ENCODE peak calls at places on chromosome 5, in five cellular contexts. R is HepG2, X is MM.1S, W is upper lobe of right lung, F is astrocyte. P is an unnamed sample. For H3K27me3, the result is how much of the 10 kb centered on the place peaks cover.

GRCh38 chr5:141496038-141496437 is 7.2 kb downstream of the PCDHGC5 start:
- DNase-seq in X (no peak), R (no peak), F (peak), W (no peak), P (no peak)

GRCh38 chr5:88925692-88926490 is 42.9 kb upstream of the MEF2C start:
- DNase-seq in F (peak), R (no peak), W (no peak), X (no peak), P (peak)

GRCh38 chr5:111948517-111948916 is 191.5 kb upstream of the NREP start:
- DNase-seq in X (no peak), R (no peak), F (peak), W (no peak), P (peak)

GRCh38 chr5:92652735-92653134 is 928.3 kb downstream of the NR2F1-AS1 start:
- DNase-seq in F (no peak), W (no peak), R (no peak), X (peak), P (peak)

GRCh38 chr5:32869216-32869615 is 158.1 kb downstream of the NPR3 start:
- DNase-seq in F (peak), R (no peak), W (no peak), X (no peak), P (peak)

GRCh38 chr5:134435525-134435924 is 23.8 kb upstream of the CDKN2AIPNL start:
- DNase-seq in R (no peak), F (peak), X (no peak), W (peak), P (no peak)

GRCh38 chr5:5288236-5288635 is 134.2 kb upstream of the ICE1 start:
- DNase-seq in F (peak), R (no peak), X (no peak), W (no peak), P (no peak)

GRCh38 chr5:127001621-127002296 is 28.6 kb downstream of the MARCHF3 start:
- DNase-seq in W (no peak), F (peak), R (no peak), X (no peak), P (peak)

GRCh38 chr5:116068028-116068632 is 16.7 kb upstream of the COMMD10 start:
- DNase-seq in X (peak), W (no peak), F (peak), R (peak), P (peak)

GRCh38 chr5:97141031-97141430 is 1.4 kb downstream of the LIX1 start:
- DNase-seq in R (no peak), F (no peak), W (no peak), X (no peak), P (no peak)

GRCh38 chr5:10366310-10367297 is 13.1 kb downstream of the MARCHF6 start:
- DNase-seq in R (no peak), F (peak), X (no peak), W (no peak), P (no peak)

GRCh38 chr5:151447174-151448037 is at the start of gene SLC36A1:
- DNase-seq in F (peak), R (peak), X (peak), W (peak), P (peak)
- TF ChIP-seq CTCF in F (peak), R (peak), X (peak), W (peak), P (peak)

GRCh38 chr5:173873296-173873922 is 14.7 kb upstream of the CPEB4 start:
- DNase-seq in F (no peak), R (no peak), X (no peak), W (no peak), P (no peak)
- H3K27ac ChIP-seq in F (no peak), R (no peak), X (no peak), W (peak), P (no peak)

DNA sequence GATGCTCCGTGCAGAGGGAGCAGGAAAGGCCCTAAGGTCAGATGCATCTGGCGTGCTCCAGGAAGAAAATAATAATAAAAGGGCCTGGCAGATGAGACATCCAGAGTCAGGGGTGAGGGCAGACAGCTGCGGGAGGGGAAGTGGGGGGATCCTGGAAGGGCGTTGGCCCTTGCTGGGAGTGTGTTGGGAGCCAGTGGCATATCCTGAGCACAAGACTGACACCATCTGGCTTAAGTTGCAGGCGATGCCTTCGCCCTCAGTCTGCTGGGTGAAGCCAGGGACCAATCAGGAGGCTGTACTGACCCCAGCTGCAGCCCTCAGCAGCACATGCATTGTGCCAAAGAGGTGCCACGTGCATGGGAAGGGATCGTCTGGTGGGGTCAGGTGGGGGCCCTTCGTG is 3.8 kb downstream of the OR2V2 start:
- DNase-seq in F (no peak), X (no peak), R (no peak), W (no peak), P (no peak)
- H3K27me3 ChIP-seq in F (under half), X (under half), R (half or more), W (under half), P (under half)

GRCh38 chr5:172758077-172758835 is 12.7 kb downstream of the DUSP1 start:
- DNase-seq in W (peak), X (no peak), R (no peak), F (peak), P (peak)
- TF ChIP-seq CTCF in W (no peak), X (no peak), R (no peak), F (no peak), P (peak)

GRCh38 chr5:102958481-102959011 is 161.4 kb downstream of the GIN1 start:
- DNase-seq in X (no peak), R (no peak), F (peak), W (no peak), P (no peak)
- H3K27ac ChIP-seq in X (no peak), R (no peak), F (peak), W (no peak), P (peak)

DNA sequence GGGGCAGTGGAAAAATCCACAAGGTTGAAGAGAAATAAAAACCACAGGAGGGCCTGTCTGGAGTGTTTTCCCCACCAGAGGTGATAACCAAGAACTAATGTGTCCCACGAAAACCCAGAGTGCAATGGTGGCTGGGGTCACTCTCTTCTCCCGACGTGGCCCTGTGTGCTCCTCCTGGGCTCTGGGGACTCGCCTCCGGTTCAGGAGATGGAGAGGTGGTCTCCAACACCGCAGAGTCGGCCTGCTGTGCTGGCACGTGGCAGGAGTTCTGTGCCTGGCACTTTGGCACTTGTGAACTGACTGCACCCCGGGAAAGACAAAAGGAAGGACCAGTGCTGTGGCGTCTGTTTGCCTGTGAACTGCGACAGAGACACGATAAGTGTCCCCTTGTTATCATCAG is 98.4 kb downstream of the MRPL36 start:
- DNase-seq in R (no peak), F (no peak), X (no peak), W (no peak), P (no peak)
- H3K27me3 ChIP-seq in R (half or more), F (under half), X (under half), W (under half), P (under half)

DNA sequence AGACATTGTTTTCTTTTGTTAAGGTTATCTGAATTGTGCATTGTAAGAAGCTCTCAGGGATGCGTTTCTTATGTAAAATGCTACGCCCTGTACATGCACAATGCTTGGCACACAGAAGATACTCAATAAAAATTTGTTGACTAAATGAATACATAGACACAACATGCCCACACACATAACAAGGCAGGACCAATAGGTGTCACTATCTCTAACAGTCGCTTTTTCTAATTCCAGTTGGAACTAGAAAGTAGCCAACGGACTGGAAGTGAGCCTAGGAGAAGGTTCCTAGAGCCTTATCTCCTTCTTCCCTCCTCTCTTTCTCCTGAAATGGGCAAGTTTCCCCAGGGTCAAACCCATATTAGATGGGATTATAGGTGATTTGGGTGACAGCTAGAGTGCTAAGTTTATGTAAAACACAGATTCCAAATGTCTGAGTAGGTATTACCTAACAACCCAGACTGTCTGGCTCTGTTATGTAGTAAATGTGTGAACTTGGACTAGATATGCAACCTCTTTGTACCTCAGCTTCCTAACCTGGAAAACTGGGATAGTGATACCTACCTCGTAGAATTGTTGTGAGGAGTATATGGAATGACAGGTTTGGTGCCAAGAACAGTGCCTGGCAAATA is 603.0 kb downstream of the RAB3C start:
- DNase-seq in X (no peak), F (no peak), R (no peak), W (no peak), P (no peak)
- TF ChIP-seq CTCF in X (no peak), F (no peak), R (no peak), W (no peak), P (no peak)

GRCh38 chr5:80962630-80963520 is 2.7 kb downstream of the RASGRF2 start:
- DNase-seq in W (no peak), X (no peak), F (no peak), R (no peak), P (no peak)
- H3K27ac ChIP-seq in W (no peak), X (no peak), F (no peak), R (peak), P (peak)

GRCh38 chr5:104650313-104650712 is 1087.7 kb upstream of the NUDT12 start:
- DNase-seq in X (no peak), F (no peak), R (no peak), W (no peak), P (no peak)
- H3K27me3 ChIP-seq in X (under half), F (under half), R (under half), W (under half), P (under half)